ENCODE peak calls at places on chromosome 15, in six cellular contexts. One of them, this sample, is unnamed.

GRCh38 chr15:79091204-79091867 is 756 bp upstream of the RASGRF1 start:
- DNase-seq in EL: no peak
- DNase-seq in DMS153: no peak
- DNase-seq in NCI-H345: peak
- DNase-seq in C1 segment of cervical spinal cord: no peak
- DNase-seq in right atrium auricular region: no peak
- DNase-seq in this sample: no peak

GRCh38 chr15:74196175-74196574 is 6.4 kb downstream of the STRA6 start:
- DNase-seq in DMS153: no peak
- DNase-seq in EL: peak
- DNase-seq in NCI-H345: peak
- DNase-seq in right atrium auricular region: peak
- DNase-seq in C1 segment of cervical spinal cord: no peak
- DNase-seq in this sample: no peak

GRCh38 chr15:31278544-31279220 is 48.0 kb upstream of the KLF13 start:
- DNase-seq in C1 segment of cervical spinal cord: no peak
- DNase-seq in right atrium auricular region: peak
- DNase-seq in EL: no peak
- DNase-seq in NCI-H345: no peak
- DNase-seq in DMS153: no peak
- DNase-seq in this sample: no peak

GRCh38 chr15:25674948-25675347 is 188.2 kb downstream of the ATP10A start:
- DNase-seq in C1 segment of cervical spinal cord: peak
- DNase-seq in EL: no peak
- DNase-seq in DMS153: no peak
- DNase-seq in right atrium auricular region: peak
- DNase-seq in NCI-H345: no peak
- DNase-seq in this sample: peak

GRCh38 chr15:49038382-49038781 is 7.9 kb downstream of the SECISBP2L start:
- DNase-seq in EL: peak
- DNase-seq in NCI-H345: no peak
- DNase-seq in right atrium auricular region: no peak
- DNase-seq in C1 segment of cervical spinal cord: no peak
- DNase-seq in DMS153: no peak
- DNase-seq in this sample: no peak

GRCh38 chr15:31801152-31801551 is 229.2 kb upstream of the CHRNA7 start:
- DNase-seq in NCI-H345: no peak
- DNase-seq in EL: no peak
- DNase-seq in DMS153: no peak
- DNase-seq in C1 segment of cervical spinal cord: peak
- DNase-seq in right atrium auricular region: peak
- DNase-seq in this sample: no peak

GRCh38 chr15:55589297-55589696 is 1.2 kb upstream of the PYGO1 start:
- DNase-seq in DMS153: no peak
- DNase-seq in right atrium auricular region: no peak
- DNase-seq in NCI-H345: no peak
- DNase-seq in C1 segment of cervical spinal cord: no peak
- DNase-seq in EL: peak
- DNase-seq in this sample: no peak

GRCh38 chr15:39417351-39417750 is 163.5 kb upstream of the THBS1 start:
- DNase-seq in right atrium auricular region: no peak
- DNase-seq in C1 segment of cervical spinal cord: no peak
- DNase-seq in NCI-H345: no peak
- DNase-seq in EL: no peak
- DNase-seq in DMS153: no peak
- DNase-seq in this sample: no peak

GRCh38 chr15:61929452-61929851 is 130.8 kb downstream of the VPS13C start:
- DNase-seq in C1 segment of cervical spinal cord: no peak
- DNase-seq in EL: no peak
- DNase-seq in NCI-H345: no peak
- DNase-seq in right atrium auricular region: no peak
- DNase-seq in DMS153: no peak
- DNase-seq in this sample: no peak

GRCh38 chr15:48966595-48967301 is 3.0 kb upstream of the SHC4 start:
- DNase-seq in EL: peak
- DNase-seq in NCI-H345: no peak
- DNase-seq in C1 segment of cervical spinal cord: no peak
- DNase-seq in right atrium auricular region: no peak
- DNase-seq in DMS153: no peak
- DNase-seq in this sample: no peak

GRCh38 chr15:76339302-76340197 is 3.0 kb downstream of the ISL2 start:
- DNase-seq in C1 segment of cervical spinal cord: no peak
- DNase-seq in EL: peak
- DNase-seq in DMS153: no peak
- DNase-seq in NCI-H345: no peak
- DNase-seq in right atrium auricular region: no peak
- DNase-seq in this sample: no peak

GRCh38 chr15:31477301-31477700 is 150.7 kb downstream of the KLF13 start:
- DNase-seq in EL: no peak
- DNase-seq in right atrium auricular region: no peak
- DNase-seq in DMS153: no peak
- DNase-seq in C1 segment of cervical spinal cord: no peak
- DNase-seq in NCI-H345: no peak
- DNase-seq in this sample: no peak

GRCh38 chr15:70147778-70148177 is 50.1 kb upstream of the TLE3 start:
- DNase-seq in C1 segment of cervical spinal cord: no peak
- DNase-seq in EL: no peak
- DNase-seq in NCI-H345: no peak
- DNase-seq in right atrium auricular region: no peak
- DNase-seq in DMS153: no peak
- DNase-seq in this sample: no peak

GRCh38 chr15:77634266-77634962 is 1.7 kb upstream of the LINGO1 start:
- DNase-seq in NCI-H345: peak
- DNase-seq in C1 segment of cervical spinal cord: peak
- DNase-seq in EL: peak
- DNase-seq in DMS153: peak
- DNase-seq in right atrium auricular region: peak
- DNase-seq in this sample: peak

GRCh38 chr15:92163641-92164040 is 230.0 kb upstream of the ST8SIA2 start:
- DNase-seq in DMS153: no peak
- DNase-seq in right atrium auricular region: no peak
- DNase-seq in C1 segment of cervical spinal cord: no peak
- DNase-seq in NCI-H345: no peak
- DNase-seq in EL: peak
- DNase-seq in this sample: no peak

GRCh38 chr15:77181305-77182074 is 110.6 kb upstream of the TSPAN3 start:
- DNase-seq in NCI-H345: no peak
- DNase-seq in EL: no peak
- DNase-seq in DMS153: no peak
- DNase-seq in C1 segment of cervical spinal cord: no peak
- DNase-seq in right atrium auricular region: no peak
- DNase-seq in this sample: no peak

GRCh38 chr15:29820802-29821160 is 1.5 kb downstream of the TJP1 start:
- DNase-seq in DMS153: no peak
- DNase-seq in NCI-H345: no peak
- DNase-seq in C1 segment of cervical spinal cord: no peak
- DNase-seq in right atrium auricular region: no peak
- DNase-seq in EL: no peak
- DNase-seq in this sample: no peak

GRCh38 chr15:51647128-51647562 is 24.6 kb upstream of the DMXL2 start:
- DNase-seq in EL: peak
- DNase-seq in C1 segment of cervical spinal cord: peak
- DNase-seq in DMS153: peak
- DNase-seq in NCI-H345: no peak
- DNase-seq in right atrium auricular region: no peak
- DNase-seq in this sample: no peak

GRCh38 chr15:98738689-98739411 is 90.5 kb downstream of the IGF1R start:
- DNase-seq in C1 segment of cervical spinal cord: no peak
- DNase-seq in right atrium auricular region: no peak
- DNase-seq in EL: no peak
- DNase-seq in DMS153: no peak
- DNase-seq in NCI-H345: no peak
- DNase-seq in this sample: no peak

GRCh38 chr15:41881925-41882688 is 11.7 kb downstream of the SPTBN5 start:
- DNase-seq in DMS153: no peak
- DNase-seq in EL: no peak
- DNase-seq in right atrium auricular region: no peak
- DNase-seq in C1 segment of cervical spinal cord: no peak
- DNase-seq in NCI-H345: no peak
- DNase-seq in this sample: no peak

GRCh38 chr15:83435202-83435601 is 11.9 kb upstream of the SH3GL3 start:
- DNase-seq in NCI-H345: no peak
- DNase-seq in EL: no peak
- DNase-seq in DMS153: no peak
- DNase-seq in C1 segment of cervical spinal cord: no peak
- DNase-seq in right atrium auricular region: no peak
- DNase-seq in this sample: no peak

GRCh38 chr15:25844542-25844941 is 18.6 kb downstream of the ATP10A start:
- DNase-seq in C1 segment of cervical spinal cord: no peak
- DNase-seq in DMS153: no peak
- DNase-seq in EL: no peak
- DNase-seq in NCI-H345: no peak
- DNase-seq in right atrium auricular region: no peak
- DNase-seq in this sample: no peak

GRCh38 chr15:69150336-69150735 is 10.1 kb upstream of the GLCE start:
- DNase-seq in NCI-H345: no peak
- DNase-seq in C1 segment of cervical spinal cord: no peak
- DNase-seq in DMS153: no peak
- DNase-seq in right atrium auricular region: no peak
- DNase-seq in EL: no peak
- DNase-seq in this sample: no peak

GRCh38 chr15:65841121-65841930 is 28.0 kb upstream of the RAB11A start:
- DNase-seq in right atrium auricular region: no peak
- DNase-seq in EL: peak
- DNase-seq in NCI-H345: no peak
- DNase-seq in DMS153: no peak
- DNase-seq in C1 segment of cervical spinal cord: no peak
- DNase-seq in this sample: no peak